ENCODE peak calls at places on chromosomes 1 and 21, in six cellular contexts. B is keratinocyte, V is EH, S is neural progenitor cell, G is SK-N-SH, E is HTR-8/SVneo. D is an unnamed sample.

GRCh38 chr1:206939841-206940587 is 6.3 kb downstream of the PIGR start:
- DNase-seq in B (no peak), V (no peak), S (no peak), G (no peak), E (no peak), D (no peak)

GRCh38 chr1:227127891-227128290 is 187.8 kb downstream of the COQ8A start:
- DNase-seq in E (no peak), V (no peak), B (no peak), G (no peak), S (no peak), D (no peak)

GRCh38 chr1:223052931-223053330 is 90.1 kb downstream of the TLR5 start:
- DNase-seq in E (no peak), S (no peak), B (no peak), V (peak; percentile 13), G (no peak), D (no peak)

GRCh38 chr1:246599315-246599714 is 33.1 kb downstream of the CNST start:
- DNase-seq in B (no peak), V (no peak), G (no peak), S (no peak), E (no peak), D (no peak)

GRCh38 chr1:5685446-5686040 is 306.7 kb downstream of the NPHP4 start:
- DNase-seq in G (no peak), S (no peak), V (no peak), E (no peak), B (no peak), D (no peak)

GRCh38 chr21:42147386-42148020 is 71.4 kb upstream of the ABCG1 start:
- DNase-seq in B (no peak), G (peak; percentile 22), S (no peak), E (no peak), V (no peak), D (no peak)

GRCh38 chr1:43947061-43947889 is 525 bp downstream of the IPO13 start:
- DNase-seq in V (no peak), S (no peak), G (no peak), E (no peak), B (no peak), D (no peak)

GRCh38 chr1:240539700-240540414 is 72.1 kb downstream of the GREM2 start:
- DNase-seq in V (no peak), S (no peak), E (no peak), G (no peak), B (no peak), D (no peak)

GRCh38 chr1:19863804-19864203 is 18.4 kb upstream of the OTUD3 start:
- DNase-seq in S (no peak), V (peak; percentile 80), E (no peak), B (no peak), G (no peak), D (no peak)

GRCh38 chr1:3886106-3886670 is 13.9 kb downstream of the C1orf174 start:
- DNase-seq in E (no peak), S (no peak), B (no peak), V (no peak), G (no peak), D (no peak)

GRCh38 chr1:177848577-177848976 is 121.3 kb downstream of the SEC16B start:
- DNase-seq in B (peak; percentile 75), V (peak; percentile 53), S (no peak), E (no peak), G (no peak), D (peak; percentile 26)

GRCh38 chr1:248844526-248844925 is 6.5 kb downstream of the ZNF672 start:
- DNase-seq in G (no peak), B (no peak), S (no peak), V (no peak), E (no peak), D (no peak)